ENCODE peak calls at places on chromosomes 12 and 14, in five cellular contexts. V is thoracic aorta, Q is heart right ventricle, G is left ventricle myocardium inferior, K is foreskin fibroblast. S is an unnamed sample.

GRCh38 chr12:123898673-123899072 is 74.0 kb downstream of the CCDC92 start:
- DNase-seq in V (no peak), Q (no peak), G (no peak), K (no peak), S (no peak)

GRCh38 chr14:102736956-102737355 is 40.3 kb upstream of the TRAF3 start:
- DNase-seq in V (no peak), Q (no peak), G (no peak), K (no peak), S (no peak)

GRCh38 chr14:52076334-52076733 is 7.5 kb upstream of the NID2 start:
- DNase-seq in V (peak), Q (no peak), G (no peak), K (peak), S (no peak)

GRCh38 chr14:56422703-56423213 is 156.8 kb upstream of the TMEM260 start:
- DNase-seq in V (peak), Q (peak), G (peak), K (peak), S (peak)

GRCh38 chr14:21102472-21103164 is 1.8 kb downstream of the TMEM253 start:
- DNase-seq in V (no peak), Q (no peak), G (no peak), K (no peak), S (no peak)

GRCh38 chr14:30756594-30756993 is 117.8 kb upstream of the COCH start:
- DNase-seq in V (no peak), Q (no peak), G (no peak), K (no peak), S (no peak)

GRCh38 chr14:85528080-85528881 is 1.7 kb upstream of the FLRT2 start:
- DNase-seq in V (no peak), Q (no peak), G (no peak), K (peak), S (peak)

GRCh38 chr12:3315201-3315661 is 175.8 kb upstream of the PRMT8 start:
- DNase-seq in V (no peak), Q (peak), G (peak), K (peak), S (no peak)

GRCh38 chr14:101404426-101405170 is 156.7 kb upstream of the DIO3 start:
- DNase-seq in V (no peak), Q (no peak), G (no peak), K (no peak), S (no peak)

GRCh38 chr12:105090361-105090760 is 6.1 kb upstream of the ALDH1L2 start:
- DNase-seq in V (no peak), Q (no peak), G (no peak), K (no peak), S (no peak)

GRCh38 chr12:91687052-91688017 is 458.3 kb downstream of the BTG1 start:
- DNase-seq in V (no peak), Q (no peak), G (no peak), K (no peak), S (peak)

GRCh38 chr12:76144253-76144564 is 59.7 kb upstream of the NAP1L1 start:
- DNase-seq in V (no peak), Q (no peak), G (no peak), K (peak), S (no peak)

GRCh38 chr12:53219956-53220856 is 11.8 kb downstream of the RARG start:
- DNase-seq in V (no peak), Q (no peak), G (peak), K (peak), S (no peak)

GRCh38 chr14:54781936-54782802 is 120.5 kb downstream of the GCH1 start:
- DNase-seq in V (no peak), Q (no peak), G (no peak), K (no peak), S (no peak)

DNA sequence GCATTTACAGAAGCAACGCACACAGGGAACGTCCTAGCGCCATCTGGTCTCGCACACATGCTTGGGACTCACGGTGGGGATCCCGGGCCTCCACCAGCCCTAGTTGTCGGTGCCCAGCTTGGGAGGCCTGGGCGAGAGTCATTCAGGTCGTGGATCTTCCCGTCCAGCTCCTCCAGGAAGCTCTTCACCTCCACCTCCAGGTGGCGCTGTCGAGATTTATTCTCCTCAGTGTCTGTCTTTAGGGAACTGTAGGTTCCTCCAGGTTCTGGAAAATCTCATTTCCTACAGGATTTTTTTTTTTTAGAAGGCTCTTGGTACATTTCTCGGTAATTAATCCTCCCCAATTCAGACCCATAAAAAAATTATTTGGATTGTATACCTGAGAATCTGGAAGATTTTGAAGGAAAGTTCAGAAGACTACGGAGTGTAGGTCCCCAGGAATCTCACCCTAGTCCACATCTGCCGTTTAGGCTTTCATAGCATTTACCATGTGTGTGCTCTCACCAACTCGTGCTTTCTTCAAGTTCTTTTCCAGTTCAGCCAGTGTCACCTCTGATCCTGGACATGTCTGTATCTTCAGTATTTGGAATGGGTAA is 910.0 kb downstream of the TMEM121 start:
- DNase-seq in V (no peak), Q (no peak), G (peak), K (no peak), S (no peak)
- TF ChIP-seq CTCF in V (no peak), Q (no peak), G (peak), K (no peak), S (no peak)

GRCh38 chr12:54773593-54773992 is 80.7 kb upstream of the MUCL1 start:
- DNase-seq in V (no peak), Q (no peak), G (no peak), K (no peak), S (no peak)
- TF ChIP-seq CTCF in V (no peak), Q (no peak), G (no peak), K (no peak), S (no peak)

DNA sequence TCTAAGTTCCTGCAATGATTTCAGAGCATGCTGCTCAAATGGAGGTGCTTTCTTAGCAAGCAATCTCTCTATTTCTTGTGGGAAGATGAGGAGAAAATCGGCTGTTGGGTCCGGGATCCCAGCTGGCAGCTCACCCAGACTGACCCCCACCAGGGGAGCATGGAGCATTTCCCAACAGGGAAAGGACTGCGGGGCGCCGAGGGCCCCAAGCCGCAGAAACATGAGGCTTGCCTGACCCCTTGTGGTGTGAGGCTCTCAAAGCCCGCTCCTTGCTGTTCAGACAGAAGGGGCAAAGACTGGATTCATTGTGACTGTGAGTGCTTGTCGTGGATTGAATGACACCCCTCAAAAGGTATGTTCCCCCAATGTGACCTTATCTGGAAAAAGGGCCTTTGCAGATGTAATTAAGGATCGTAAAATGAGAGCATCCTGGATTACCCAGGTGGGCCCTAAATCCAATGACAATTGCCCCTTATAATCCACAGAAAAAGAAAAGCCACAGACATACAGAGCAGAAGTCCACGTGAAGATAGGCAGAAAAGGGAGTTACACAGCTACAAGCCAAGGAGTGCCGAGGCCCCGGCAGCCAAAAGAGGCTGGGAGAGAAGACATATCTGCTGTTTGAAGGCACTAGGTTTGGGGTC is 116.3 kb upstream of the VASH1 start:
- DNase-seq in V (no peak), Q (no peak), G (peak), K (peak), S (peak)
- TF ChIP-seq CTCF in V (peak), Q (peak), G (peak), K (peak), S (peak)

GRCh38 chr14:69879175-69880047 is at the start of gene SMOC1:
- DNase-seq in V (peak), Q (peak), G (no peak), K (peak), S (peak)
- TF ChIP-seq CTCF in V (no peak), Q (no peak), G (no peak), K (no peak), S (no peak)

GRCh38 chr12:80864046-80864735 is 73.5 kb downstream of the LIN7A start:
- DNase-seq in V (no peak), Q (no peak), G (no peak), K (no peak), S (no peak)
- TF ChIP-seq CTCF in V (no peak), Q (no peak), G (no peak), K (no peak), S (no peak)

GRCh38 chr14:89014570-89014847 is 190.1 kb downstream of the TTC8 start:
- DNase-seq in V (no peak), Q (no peak), G (no peak), K (no peak), S (no peak)

GRCh38 chr14:89013098-89013504 is 188.7 kb downstream of the TTC8 start:
- DNase-seq in V (no peak), Q (no peak), G (no peak), K (peak), S (no peak)

GRCh38 chr14:89017417-89017816 is 193.0 kb downstream of the TTC8 start:
- DNase-seq in V (no peak), Q (no peak), G (no peak), K (no peak), S (no peak)

GRCh38 chr14:89013698-89014569 is 189.5 kb downstream of the TTC8 start:
- DNase-seq in V (no peak), Q (no peak), G (no peak), K (no peak), S (no peak)

DNA sequence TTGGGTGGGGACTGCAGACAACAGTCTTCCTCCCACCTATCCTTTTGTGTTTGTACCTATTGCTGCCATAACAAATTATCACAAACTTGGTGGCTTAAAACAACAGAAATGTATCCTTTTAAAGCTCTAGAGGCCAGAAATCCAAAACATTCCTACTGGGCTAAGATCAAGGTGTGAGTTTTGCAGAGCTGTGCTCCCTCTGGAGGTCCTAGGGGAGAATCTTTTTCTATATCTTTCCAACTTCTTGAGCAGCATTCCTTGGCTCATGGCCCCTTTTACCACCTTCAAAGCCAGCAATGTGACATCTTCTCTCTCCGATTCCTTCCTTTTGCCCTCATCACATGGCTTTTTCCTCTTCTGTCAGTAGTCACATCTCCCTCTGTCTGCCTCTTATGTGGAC is 190.6 kb downstream of the TTC8 start:
- DNase-seq in V (no peak), Q (no peak), G (no peak), K (no peak), S (no peak)
- TF ChIP-seq CTCF in V (no peak), Q (no peak), G (no peak), K (peak), S (peak)